ENCODE peak calls at places on chromosomes 16 and 17, in four cellular contexts. J, E, R and D are unnamed samples.

GRCh38 chr16:86305440-86305839 is 204.9 kb upstream of the FOXF1 start:
- DNase-seq in J (no peak), E (no peak), R (no peak), D (no peak)

GRCh38 chr16:55534773-55535172 is 25.9 kb downstream of the LPCAT2 start:
- DNase-seq in E (no peak), R (no peak), J (no peak), D (no peak)

GRCh38 chr16:981695-982151 is at the start of gene SOX8:
- DNase-seq in E (no peak), R (no peak), J (no peak), D (peak)

GRCh38 chr16:23244122-23244521 is 58.0 kb upstream of the SCNN1B start:
- DNase-seq in J (no peak), R (no peak), E (no peak), D (peak)

GRCh38 chr17:38739305-38739704 is 8.8 kb downstream of the PCGF2 start:
- DNase-seq in R (no peak), E (no peak), J (no peak), D (no peak)

GRCh38 chr16:483351-484075 is 44.0 kb upstream of the CAPN15 start:
- DNase-seq in E (no peak), J (no peak), R (no peak), D (no peak)

GRCh38 chr17:68356520-68356919 is 65.2 kb downstream of the ARSG start:
- DNase-seq in E (peak), R (peak), J (no peak), D (no peak)

GRCh38 chr16:24208710-24209109 is 47.4 kb upstream of the CACNG3 start:
- DNase-seq in R (no peak), E (no peak), J (no peak), D (no peak)

GRCh38 chr17:27540300-27541105 is 84.3 kb downstream of the KSR1 start:
- DNase-seq in R (no peak), J (no peak), E (no peak), D (no peak)

GRCh38 chr17:72726936-72727335 is 365.6 kb downstream of the SLC39A11 start:
- DNase-seq in J (peak), R (no peak), E (peak), D (no peak)

GRCh38 chr17:46885956-46886663 is 34.7 kb downstream of the WNT9B start:
- DNase-seq in E (no peak), J (no peak), R (no peak), D (no peak)

GRCh38 chr17:76353004-76353598 is 615 bp downstream of the PRPSAP1 start:
- DNase-seq in R (no peak), E (peak), J (no peak), D (peak)

GRCh38 chr16:85319984-85320440 is 207.7 kb upstream of the CIBAR2 start:
- DNase-seq in J (no peak), R (no peak), E (no peak), D (no peak)